ENCODE peak calls at places on chromosome 9, in nine cellular contexts. One of them, this sample, is unnamed.

GRCh38 chr9:108755979-108756378 is 99.8 kb downstream of the ACTL7B start:
- DNase-seq in heart left ventricle: no peak
- DNase-seq in HepG2: no peak
- DNase-seq in tibial nerve: no peak
- DNase-seq in AG04449: no peak
- DNase-seq in brain microvascular endothelial cell: no peak
- DNase-seq in upper lobe of right lung: no peak
- DNase-seq in AG09309: no peak
- DNase-seq in PC-9: no peak
- DNase-seq in this sample: no peak

GRCh38 chr9:34158362-34158869 is 20.4 kb upstream of the UBAP1 start:
- DNase-seq in PC-9: peak; percentile 69
- DNase-seq in AG09309: no peak
- DNase-seq in tibial nerve: no peak
- DNase-seq in heart left ventricle: no peak
- DNase-seq in upper lobe of right lung: no peak
- DNase-seq in brain microvascular endothelial cell: peak; percentile 69
- DNase-seq in AG04449: peak; percentile 82
- DNase-seq in HepG2: peak; percentile 79
- DNase-seq in this sample: no peak

GRCh38 chr9:137613259-137613658 is 5.5 kb upstream of the EHMT1 start:
- DNase-seq in AG09309: no peak
- DNase-seq in AG04449: no peak
- DNase-seq in tibial nerve: no peak
- DNase-seq in HepG2: no peak
- DNase-seq in upper lobe of right lung: no peak
- DNase-seq in PC-9: no peak
- DNase-seq in brain microvascular endothelial cell: no peak
- DNase-seq in heart left ventricle: no peak
- DNase-seq in this sample: no peak

GRCh38 chr9:134752476-134752875 is 110.9 kb downstream of the COL5A1 start:
- DNase-seq in brain microvascular endothelial cell: no peak
- DNase-seq in AG04449: no peak
- DNase-seq in PC-9: no peak
- DNase-seq in AG09309: no peak
- DNase-seq in tibial nerve: no peak
- DNase-seq in heart left ventricle: no peak
- DNase-seq in upper lobe of right lung: no peak
- DNase-seq in HepG2: no peak
- DNase-seq in this sample: no peak

GRCh38 chr9:73153793-73154227 is 2.1 kb downstream of the ANXA1 start:
- DNase-seq in tibial nerve: no peak
- DNase-seq in upper lobe of right lung: no peak
- DNase-seq in PC-9: peak; percentile 45
- DNase-seq in brain microvascular endothelial cell: no peak
- DNase-seq in AG09309: no peak
- DNase-seq in AG04449: no peak
- DNase-seq in HepG2: no peak
- DNase-seq in heart left ventricle: no peak
- DNase-seq in this sample: no peak

GRCh38 chr9:109769250-109769649 is 10.7 kb upstream of the PALM2AKAP2 start:
- DNase-seq in brain microvascular endothelial cell: no peak
- DNase-seq in PC-9: peak; percentile 48
- DNase-seq in AG09309: no peak
- DNase-seq in heart left ventricle: no peak
- DNase-seq in upper lobe of right lung: no peak
- DNase-seq in tibial nerve: no peak
- DNase-seq in HepG2: no peak
- DNase-seq in AG04449: no peak
- DNase-seq in this sample: no peak

GRCh38 chr9:16743375-16743774 is 127.1 kb downstream of the BNC2 start:
- DNase-seq in tibial nerve: no peak
- DNase-seq in HepG2: no peak
- DNase-seq in AG09309: no peak
- DNase-seq in upper lobe of right lung: no peak
- DNase-seq in PC-9: no peak
- DNase-seq in AG04449: no peak
- DNase-seq in brain microvascular endothelial cell: no peak
- DNase-seq in heart left ventricle: no peak
- DNase-seq in this sample: no peak

GRCh38 chr9:116795859-116796258 is 108.8 kb downstream of the TRIM32 start:
- DNase-seq in HepG2: no peak
- DNase-seq in heart left ventricle: no peak
- DNase-seq in tibial nerve: no peak
- DNase-seq in PC-9: no peak
- DNase-seq in AG09309: no peak
- DNase-seq in AG04449: no peak
- DNase-seq in brain microvascular endothelial cell: no peak
- DNase-seq in upper lobe of right lung: no peak
- DNase-seq in this sample: no peak

GRCh38 chr9:122961139-122961538 is 20.3 kb downstream of the RABGAP1 start:
- DNase-seq in PC-9: no peak
- DNase-seq in HepG2: no peak
- DNase-seq in upper lobe of right lung: no peak
- DNase-seq in AG04449: no peak
- DNase-seq in AG09309: no peak
- DNase-seq in brain microvascular endothelial cell: no peak
- DNase-seq in tibial nerve: no peak
- DNase-seq in heart left ventricle: no peak
- DNase-seq in this sample: no peak

GRCh38 chr9:113600477-113600851 is 136.9 kb downstream of the RGS3 start:
- DNase-seq in HepG2: no peak
- DNase-seq in brain microvascular endothelial cell: no peak
- DNase-seq in upper lobe of right lung: no peak
- DNase-seq in heart left ventricle: peak; percentile 47
- DNase-seq in PC-9: peak; percentile 1
- DNase-seq in AG04449: no peak
- DNase-seq in AG09309: no peak
- DNase-seq in tibial nerve: no peak
- DNase-seq in this sample: no peak

GRCh38 chr9:89168901-89169813 is 9.5 kb downstream of the SHC3 start:
- DNase-seq in AG04449: no peak
- DNase-seq in PC-9: no peak
- DNase-seq in AG09309: no peak
- DNase-seq in brain microvascular endothelial cell: no peak
- DNase-seq in tibial nerve: no peak
- DNase-seq in heart left ventricle: no peak
- DNase-seq in upper lobe of right lung: no peak
- DNase-seq in HepG2: no peak
- DNase-seq in this sample: no peak

GRCh38 chr9:81687521-81688261 is 1.7 kb downstream of the TLE1 start:
- DNase-seq in AG04449: no peak
- DNase-seq in heart left ventricle: peak; percentile 51
- DNase-seq in tibial nerve: peak; percentile 60
- DNase-seq in upper lobe of right lung: peak; percentile 70
- DNase-seq in AG09309: no peak
- DNase-seq in brain microvascular endothelial cell: no peak
- DNase-seq in PC-9: no peak
- DNase-seq in HepG2: peak; percentile 40
- DNase-seq in this sample: no peak

DNA sequence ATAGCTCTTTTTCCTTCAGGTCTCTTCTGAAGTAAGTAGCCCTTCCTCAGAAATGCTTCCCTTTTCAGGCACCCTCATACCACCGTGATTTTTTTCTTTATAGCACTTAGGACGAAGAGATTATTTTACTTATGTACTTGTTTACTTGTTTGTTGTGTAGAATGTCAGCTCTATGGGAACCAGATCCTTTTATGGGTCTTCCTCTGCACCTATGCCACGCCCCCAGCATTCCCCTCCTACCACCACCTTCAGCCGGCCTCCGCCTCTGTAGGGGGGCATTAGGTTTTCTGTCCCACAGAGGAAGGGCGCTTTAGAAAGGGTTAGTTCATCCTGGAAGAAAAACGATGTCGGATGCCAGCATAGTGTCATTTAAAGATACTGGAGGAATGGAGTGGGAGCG is 1.8 kb downstream of the CDKN2B-AS1 start:
- DNase-seq in AG04449: no peak
- DNase-seq in AG09309: no peak
- DNase-seq in PC-9: no peak
- DNase-seq in brain microvascular endothelial cell: no peak
- DNase-seq in HepG2: no peak
- DNase-seq in heart left ventricle: no peak
- DNase-seq in tibial nerve: no peak
- DNase-seq in upper lobe of right lung: no peak
- DNase-seq in this sample: no peak
- H3K4me3 ChIP-seq in AG04449: peak overlapping the region; percentile 87
- H3K4me3 ChIP-seq in AG09309: no peak overlapping the region
- H3K4me3 ChIP-seq in PC-9: peak overlapping the region; percentile 98
- H3K4me3 ChIP-seq in brain microvascular endothelial cell: peak overlapping the region; percentile 94
- H3K4me3 ChIP-seq in HepG2: no peak overlapping the region
- H3K4me3 ChIP-seq in heart left ventricle: no peak overlapping the region
- H3K4me3 ChIP-seq in tibial nerve: no peak overlapping the region
- H3K4me3 ChIP-seq in upper lobe of right lung: no peak overlapping the region
- H3K4me3 ChIP-seq in this sample: peak overlapping the region; percentile 76

DNA sequence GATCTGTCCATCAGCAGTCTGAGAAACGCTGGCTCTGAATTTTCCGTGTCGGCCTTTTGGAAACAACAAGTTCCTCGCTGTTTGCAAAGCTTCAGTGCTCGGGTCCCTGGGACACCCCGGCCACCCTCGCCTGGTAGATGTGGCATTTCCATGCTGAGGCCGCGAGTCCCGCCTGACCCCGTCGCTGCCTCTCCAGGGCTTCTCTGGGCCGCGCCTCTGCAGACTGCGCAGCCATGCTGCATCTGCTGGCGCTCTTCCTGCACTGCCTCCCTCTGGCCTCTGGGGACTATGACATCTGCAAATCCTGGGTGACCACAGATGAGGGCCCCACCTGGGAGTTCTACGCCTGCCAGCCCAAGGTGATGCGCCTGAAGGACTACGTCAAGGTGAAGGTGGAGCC is 4.7 kb downstream of the NTNG2 start:
- DNase-seq in tibial nerve: no peak
- DNase-seq in AG09309: no peak
- DNase-seq in heart left ventricle: no peak
- DNase-seq in brain microvascular endothelial cell: no peak
- DNase-seq in AG04449: no peak
- DNase-seq in upper lobe of right lung: no peak
- DNase-seq in PC-9: no peak
- DNase-seq in HepG2: no peak
- DNase-seq in this sample: no peak
- TF ChIP-seq CTCF in tibial nerve: no peak
- TF ChIP-seq CTCF in AG09309: peak; percentile 5
- TF ChIP-seq CTCF in heart left ventricle: no peak
- TF ChIP-seq CTCF in brain microvascular endothelial cell: peak; percentile 62
- TF ChIP-seq CTCF in AG04449: peak; percentile 4
- TF ChIP-seq CTCF in upper lobe of right lung: no peak
- TF ChIP-seq CTCF in PC-9: peak; percentile 23
- TF ChIP-seq CTCF in HepG2: peak; percentile 4
- TF ChIP-seq CTCF in this sample: peak; percentile 31

GRCh38 chr9:115674091-115674490 is 479.5 kb upstream of the PAPPA start:
- DNase-seq in brain microvascular endothelial cell: no peak
- DNase-seq in PC-9: no peak
- DNase-seq in upper lobe of right lung: no peak
- DNase-seq in AG09309: no peak
- DNase-seq in tibial nerve: no peak
- DNase-seq in AG04449: no peak
- DNase-seq in HepG2: no peak
- DNase-seq in heart left ventricle: no peak
- DNase-seq in this sample: no peak
- H3K4me3 ChIP-seq in brain microvascular endothelial cell: no peak overlapping the region
- H3K4me3 ChIP-seq in PC-9: no peak overlapping the region
- H3K4me3 ChIP-seq in upper lobe of right lung: no peak overlapping the region
- H3K4me3 ChIP-seq in AG09309: no peak overlapping the region
- H3K4me3 ChIP-seq in tibial nerve: no peak overlapping the region
- H3K4me3 ChIP-seq in AG04449: no peak overlapping the region
- H3K4me3 ChIP-seq in HepG2: no peak overlapping the region
- H3K4me3 ChIP-seq in heart left ventricle: no peak overlapping the region
- H3K4me3 ChIP-seq in this sample: no peak overlapping the region

DNA sequence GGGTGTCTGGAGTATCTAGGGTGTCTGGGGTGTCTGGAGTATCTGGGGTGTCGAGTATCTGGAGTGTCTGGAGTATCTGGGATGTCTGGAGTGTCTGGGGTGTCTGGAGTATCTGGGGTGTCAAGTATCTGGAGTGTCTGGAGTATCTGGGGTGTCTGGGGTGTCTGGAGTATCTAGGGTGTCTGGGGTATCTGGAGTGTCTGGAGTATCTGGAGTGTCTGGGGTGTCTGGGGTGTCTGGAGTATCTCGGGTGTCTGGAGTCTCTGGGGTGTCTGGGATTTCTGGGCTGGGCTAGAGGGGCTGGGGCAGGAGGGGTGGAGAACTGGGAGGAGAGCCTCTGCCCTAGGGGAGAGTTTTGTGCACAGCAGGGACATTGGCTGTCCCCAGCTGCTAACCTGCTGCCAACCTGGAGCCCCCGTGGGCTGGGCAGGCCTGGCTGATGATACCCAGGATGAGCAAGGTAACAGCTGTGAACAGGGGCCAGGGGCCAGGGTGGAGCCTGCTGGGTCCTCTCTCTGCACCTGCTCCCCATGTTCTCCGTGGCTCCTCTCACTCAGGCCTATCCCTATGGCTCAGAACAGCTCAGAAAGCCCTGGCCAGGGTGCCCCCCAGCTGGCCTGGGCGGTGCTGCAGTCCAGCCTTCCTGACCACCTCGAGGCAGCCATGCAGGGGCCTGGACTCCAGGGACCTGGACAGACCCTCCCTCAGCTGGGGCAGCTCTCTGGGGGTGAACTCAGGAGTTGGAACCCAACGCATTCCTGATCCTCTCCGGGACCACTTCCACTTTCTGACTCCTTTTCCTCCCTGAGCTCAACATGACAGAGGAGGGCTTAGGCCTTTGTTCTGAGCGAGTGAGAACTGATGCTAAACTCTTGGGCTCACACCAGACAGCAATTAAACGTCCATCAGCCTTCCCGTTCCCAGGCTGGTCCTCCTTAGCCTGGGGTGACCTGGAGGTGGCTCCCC is 29.9 kb downstream of the LHX3 start:
- DNase-seq in AG04449: no peak
- DNase-seq in brain microvascular endothelial cell: no peak
- DNase-seq in PC-9: no peak
- DNase-seq in HepG2: no peak
- DNase-seq in upper lobe of right lung: no peak
- DNase-seq in tibial nerve: no peak
- DNase-seq in heart left ventricle: no peak
- DNase-seq in AG09309: no peak
- DNase-seq in this sample: no peak
- TF ChIP-seq CTCF in AG04449: no peak
- TF ChIP-seq CTCF in brain microvascular endothelial cell: no peak
- TF ChIP-seq CTCF in PC-9: no peak
- TF ChIP-seq CTCF in HepG2: peak; percentile 58
- TF ChIP-seq CTCF in upper lobe of right lung: no peak
- TF ChIP-seq CTCF in tibial nerve: no peak
- TF ChIP-seq CTCF in heart left ventricle: no peak
- TF ChIP-seq CTCF in AG09309: no peak
- TF ChIP-seq CTCF in this sample: no peak

GRCh38 chr9:129686736-129687135 is 21.3 kb downstream of the PRRX2 start:
- DNase-seq in upper lobe of right lung: no peak
- DNase-seq in heart left ventricle: no peak
- DNase-seq in HepG2: no peak
- DNase-seq in AG09309: no peak
- DNase-seq in PC-9: no peak
- DNase-seq in tibial nerve: no peak
- DNase-seq in brain microvascular endothelial cell: no peak
- DNase-seq in AG04449: no peak
- DNase-seq in this sample: no peak
- H3K4me3 ChIP-seq in upper lobe of right lung: no peak overlapping the region
- H3K4me3 ChIP-seq in heart left ventricle: no peak overlapping the region
- H3K4me3 ChIP-seq in HepG2: no peak overlapping the region
- H3K4me3 ChIP-seq in AG09309: no peak overlapping the region
- H3K4me3 ChIP-seq in PC-9: no peak overlapping the region
- H3K4me3 ChIP-seq in tibial nerve: no peak overlapping the region
- H3K4me3 ChIP-seq in brain microvascular endothelial cell: no peak overlapping the region
- H3K4me3 ChIP-seq in AG04449: no peak overlapping the region
- H3K4me3 ChIP-seq in this sample: no peak overlapping the region